ENCODE peak calls at places on chromosome 7, in six cellular contexts. N, F, Z, D, I and R are unnamed samples.

GRCh38 chr7:143255564-143255963 is 7.7 kb upstream of the GSTK1 start:
- DNase-seq in N (no peak), I (no peak), Z (no peak), D (no peak), F (no peak), R (no peak)

GRCh38 chr7:27191081-27191715 is 6.2 kb upstream of the HOXA11 start:
- DNase-seq in I (peak; percentile 45), F (no peak), Z (no peak), N (peak; percentile 10), D (no peak), R (no peak)

GRCh38 chr7:50791921-50792341 is 9.2 kb upstream of the GRB10 start:
- DNase-seq in N (no peak), D (peak; percentile 20), Z (no peak), I (no peak), F (no peak), R (no peak)

GRCh38 chr7:77205706-77206105 is 6.1 kb upstream of the FGL2 start:
- DNase-seq in F (no peak), D (no peak), Z (no peak), I (no peak), N (no peak), R (no peak)

GRCh38 chr7:111647881-111648280 is 85.6 kb upstream of the IMMP2L start:
- DNase-seq in F (no peak), I (no peak), N (no peak), Z (no peak), D (no peak), R (no peak)

GRCh38 chr7:7274782-7275181 is 92.4 kb downstream of the C1GALT1 start:
- DNase-seq in D (no peak), F (no peak), I (no peak), Z (peak; percentile 39), N (no peak), R (no peak)

GRCh38 chr7:48274662-48275061 is 103.4 kb downstream of the ABCA13 start:
- DNase-seq in Z (no peak), F (no peak), N (no peak), I (no peak), D (no peak), R (no peak)

GRCh38 chr7:92953657-92954056 is 117.3 kb upstream of the CDK6 start:
- DNase-seq in D (no peak), I (no peak), F (no peak), Z (no peak), N (no peak), R (no peak)

GRCh38 chr7:77606561-77606960 is 69.5 kb downstream of the PTPN12 start:
- DNase-seq in F (no peak), N (no peak), Z (no peak), I (no peak), D (no peak), R (no peak)

GRCh38 chr7:111873963-111874693 is 311.8 kb upstream of the IMMP2L start:
- DNase-seq in D (no peak), Z (no peak), N (no peak), F (no peak), I (no peak), R (no peak)

GRCh38 chr7:137885623-137886022 is 38.8 kb upstream of the DGKI start:
- DNase-seq in Z (no peak), N (no peak), D (no peak), F (no peak), I (no peak), R (no peak)

GRCh38 chr7:124124201-124124600 is 91.3 kb upstream of the TMEM229A start:
- DNase-seq in N (no peak), Z (no peak), D (no peak), I (no peak), F (no peak), R (no peak)

GRCh38 chr7:30920584-30921539 is 9.2 kb downstream of the AQP1 start:
- DNase-seq in D (no peak), F (no peak), N (no peak), I (peak; percentile 53), Z (no peak), R (peak; percentile 9)

GRCh38 chr7:76302299-76303056 is at the start of gene HSPB1:
- DNase-seq in N (peak; percentile 97), Z (peak; percentile 99), F (peak; percentile 73), D (peak; percentile 65), I (peak; percentile 95), R (peak; percentile 86)

GRCh38 chr7:105760549-105761447 is 115.6 kb downstream of the ATXN7L1 start:
- DNase-seq in N (no peak), F (no peak), Z (no peak), I (no peak), D (no peak), R (no peak)

GRCh38 chr7:90645784-90646183 is 49.7 kb downstream of the CDK14 start:
- DNase-seq in Z (no peak), N (no peak), I (no peak), D (no peak), F (no peak), R (no peak)

GRCh38 chr7:152969335-152969734 is 209.8 kb downstream of the ACTR3B start:
- DNase-seq in D (no peak), F (no peak), Z (no peak), I (no peak), N (no peak), R (no peak)

GRCh38 chr7:137930616-137931015 is 71.3 kb downstream of the CREB3L2 start:
- DNase-seq in N (no peak), I (no peak), F (no peak), D (no peak), Z (no peak), R (no peak)

GRCh38 chr7:99040104-99040958 is 103.6 kb downstream of the SMURF1 start:
- DNase-seq in N (peak; percentile 85), I (peak; percentile 92), Z (peak; percentile 96), D (peak; percentile 79), F (peak; percentile 95), R (peak; percentile 57)

GRCh38 chr7:141151726-141152125 is 77.9 kb downstream of the TMEM178B start:
- DNase-seq in I (no peak), F (no peak), Z (no peak), D (no peak), N (no peak), R (no peak)

GRCh38 chr7:111992601-111993000 is 213.6 kb downstream of the DOCK4 start:
- DNase-seq in I (no peak), N (no peak), F (no peak), D (no peak), Z (no peak), R (no peak)

GRCh38 chr7:139602143-139602722 is 78.7 kb downstream of the CLEC2L start:
- DNase-seq in N (no peak), D (peak; percentile 37), I (no peak), Z (no peak), F (peak; percentile 45), R (no peak)

GRCh38 chr7:138116156-138116555 is 39.9 kb downstream of the AKR1D1 start:
- DNase-seq in D (no peak), Z (no peak), N (no peak), F (peak; percentile 21), I (no peak), R (no peak)

GRCh38 chr7:95209276-95209675 is 115.1 kb downstream of the PON1 start:
- DNase-seq in D (no peak), F (no peak), I (no peak), N (no peak), Z (no peak), R (no peak)

GRCh38 chr7:66213637-66214036 is 8.5 kb downstream of the TPST1 start:
- DNase-seq in I (no peak), F (no peak), Z (no peak), N (no peak), D (no peak), R (no peak)

GRCh38 chr7:83077328-83077727 is 85.4 kb downstream of the PCLO start:
- DNase-seq in D (no peak), I (no peak), F (no peak), Z (no peak), N (no peak), R (no peak)

GRCh38 chr7:151459726-151460473 is 20.0 kb upstream of the CRYGN start:
- DNase-seq in F (peak; percentile 61), Z (peak; percentile 96), I (peak; percentile 94), D (peak; percentile 79), N (peak; percentile 73), R (peak; percentile 80)

DNA sequence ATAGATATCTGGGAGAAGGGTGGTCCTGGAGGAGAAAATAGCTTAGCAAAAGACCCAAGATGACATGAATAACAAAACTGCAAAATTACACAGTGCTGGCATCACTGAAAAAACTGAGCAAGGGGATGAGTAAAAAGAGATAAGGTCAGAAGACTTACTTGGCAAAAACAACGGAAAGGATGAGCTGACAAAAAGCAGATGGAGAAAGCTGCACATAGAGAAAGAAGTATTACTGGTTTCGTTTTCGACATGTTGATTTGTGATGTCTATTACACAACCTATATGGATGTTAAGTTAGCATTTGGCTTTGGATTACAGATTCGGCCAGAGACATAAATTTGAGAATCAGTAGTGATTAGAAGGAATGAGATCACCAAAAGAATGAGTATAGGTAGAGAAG is 132.1 kb downstream of the MACC1 start:
- DNase-seq in N (no peak), I (no peak), Z (no peak), D (no peak), F (no peak), R (no peak)
- TF ChIP-seq EP300 in N (no peak), I (no peak), Z (no peak), D (no peak), F (no peak), R (peak; percentile 9)

GRCh38 chr7:44854644-44855364 is 6.9 kb upstream of the H2AZ2 start:
- DNase-seq in I (no peak), N (no peak), D (no peak), Z (no peak), F (no peak), R (no peak)

GRCh38 chr7:44852590-44852989 is 4.7 kb upstream of the H2AZ2 start:
- DNase-seq in Z (no peak), I (no peak), D (no peak), N (no peak), F (no peak), R (no peak)

GRCh38 chr7:44853391-44853790 is 5.5 kb upstream of the H2AZ2 start:
- DNase-seq in I (no peak), Z (no peak), F (no peak), N (no peak), D (no peak), R (no peak)

GRCh38 chr7:44858161-44858560 is 10.3 kb upstream of the H2AZ2 start:
- DNase-seq in D (no peak), Z (no peak), I (no peak), F (no peak), N (no peak), R (no peak)
- TF ChIP-seq CTCF in D (no peak), Z (peak; percentile 19), I (no peak), F (no peak), N (no peak), R (no peak)

GRCh38 chr7:128862571-128863432 is at the start of gene ATP6V1F:
- DNase-seq in F (peak; percentile 98), N (peak; percentile 99), D (peak; percentile 93), Z (peak; percentile 99), I (peak; percentile 99), R (peak; percentile 95)
- TF ChIP-seq POLR2A in F (peak; percentile 72), N (no peak), D (peak; percentile 53), Z (peak; percentile 75), I (peak; percentile 79), R (peak; percentile 81)

DNA sequence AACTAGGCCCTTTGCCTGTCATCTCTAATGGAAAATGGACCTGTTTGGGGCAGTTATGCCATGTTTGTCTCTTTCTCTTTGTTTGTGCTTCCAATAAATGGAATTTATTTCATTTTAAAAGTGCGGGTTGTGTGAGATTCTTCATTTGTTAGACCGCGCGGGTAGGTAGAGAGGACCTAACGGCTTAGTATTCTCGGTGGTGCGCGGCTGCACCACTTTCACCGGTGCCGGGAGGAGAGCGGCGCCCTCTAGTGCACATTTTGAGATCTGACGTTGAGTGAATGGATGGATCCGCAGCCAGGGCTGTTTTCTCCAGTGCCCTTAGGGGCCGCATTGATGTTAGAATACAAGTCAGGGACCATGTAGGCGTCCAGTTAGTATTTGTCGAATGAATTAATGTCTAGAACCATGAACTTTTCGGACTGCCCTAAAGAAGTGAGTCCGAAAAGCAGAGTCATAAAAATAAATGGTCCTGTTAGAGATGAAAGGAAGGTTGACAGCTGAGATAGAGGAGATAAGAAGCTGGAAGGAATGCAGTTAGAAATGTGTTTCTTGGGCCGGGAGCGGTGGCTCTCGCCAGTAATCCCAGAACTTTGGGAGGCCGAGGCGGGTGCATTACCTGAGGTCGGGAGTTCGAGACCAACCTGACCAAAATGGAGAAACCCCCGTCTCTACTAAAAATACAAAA is 29.3 kb upstream of the GIMAP8 start:
- DNase-seq in N (peak; percentile 90), D (peak; percentile 70), Z (no peak), F (peak; percentile 92), I (peak; percentile 83), R (peak; percentile 69)
- TF ChIP-seq EP300 in N (no peak), D (no peak), Z (no peak), F (no peak), I (no peak), R (no peak)